ENCODE peak calls at places on chromosomes 4 and X, in nine cellular contexts. D, A, Q, K, N, P, E, W and T are unnamed samples.

GRCh38 chr4:87251104-87251503 is 30.7 kb upstream of the KLHL8 start:
- DNase-seq in N (peak; percentile 60), D (peak; percentile 25), K (peak; percentile 33), Q (no peak), P (no peak), W (no peak), A (no peak), E (no peak), T (no peak)

GRCh38 chr4:109576462-109576861 is 16.4 kb downstream of the MCUB start:
- DNase-seq in W (peak; percentile 43), N (no peak), K (no peak), Q (peak; percentile 72), P (no peak), A (no peak), D (no peak), E (no peak), T (no peak)

GRCh38 chr4:16048639-16049448 is 35.0 kb downstream of the PROM1 start:
- DNase-seq in W (no peak), D (no peak), Q (peak; percentile 27), P (no peak), A (no peak), N (no peak), E (no peak), K (no peak), T (no peak)

GRCh38 chrX:123818243-123818642 is 41.6 kb upstream of the XIAP start:
- DNase-seq in P (peak; percentile 20), Q (peak; percentile 63), N (no peak), E (no peak), A (no peak), D (no peak), W (peak; percentile 48), K (no peak), T (no peak)

GRCh38 chr4:57078685-57079521 is 31.3 kb downstream of the IGFBP7 start:
- DNase-seq in A (peak; percentile 91), D (no peak), E (peak; percentile 81), Q (peak; percentile 91), P (no peak), K (no peak), N (peak; percentile 57), W (peak; percentile 20), T (no peak)

GRCh38 chrX:86014421-86014820 is 32.9 kb downstream of the CHM start:
- DNase-seq in E (no peak), A (no peak), K (peak; percentile 35), D (peak; percentile 23), N (no peak), W (no peak), Q (no peak), P (no peak), T (no peak)

GRCh38 chr4:97589481-97590196 is 553.6 kb downstream of the STPG2 start:
- DNase-seq in E (no peak), Q (no peak), K (no peak), P (no peak), D (no peak), W (no peak), A (no peak), N (no peak), T (no peak)

GRCh38 chr4:40350627-40351227 is 15.6 kb downstream of the CHRNA9 start:
- DNase-seq in K (no peak), N (no peak), P (no peak), E (no peak), Q (no peak), D (no peak), W (no peak), A (no peak), T (no peak)

GRCh38 chr4:37976513-37976912 is 16.3 kb downstream of the PTTG2 start:
- DNase-seq in D (no peak), A (no peak), P (peak; percentile 11), N (no peak), W (no peak), K (no peak), E (no peak), Q (no peak), T (no peak)
- H3K4me3 ChIP-seq in D (peak overlapping the region; percentile 53), A (peak overlapping the region; percentile 30), P (peak overlapping the region; percentile 29), N (no peak overlapping the region), W (no peak overlapping the region), K (no peak overlapping the region), E (peak overlapping the region; percentile 69), Q (peak overlapping the region; percentile 50), T (peak overlapping the region; percentile 67)

GRCh38 chrX:152817082-152817744 is 13.3 kb downstream of the CETN2 start:
- DNase-seq in W (peak; percentile 60), D (peak; percentile 26), P (peak; percentile 50), Q (peak; percentile 11), A (no peak), E (no peak), N (peak; percentile 40), K (peak; percentile 56), T (no peak)
- TF ChIP-seq CTCF in W (peak; percentile 60), D (peak; percentile 22), P (peak; percentile 42), Q (peak; percentile 33), A (peak; percentile 57), E (peak; percentile 35), N (peak; percentile 28), K (no peak), T (peak; percentile 51)

GRCh38 chrX:2484232-2484631 is 16.5 kb downstream of the DHRSX start:
- DNase-seq in P (peak; percentile 62), K (no peak), W (peak; percentile 67), Q (peak; percentile 12), E (peak; percentile 31), D (no peak), N (no peak), A (no peak), T (no peak)
- H3K4me3 ChIP-seq in P (peak overlapping the region; percentile 37), K (no peak overlapping the region), W (peak overlapping the region; percentile 43), Q (no peak overlapping the region), E (no peak overlapping the region), D (no peak overlapping the region), N (no peak overlapping the region), A (no peak overlapping the region), T (peak overlapping the region; percentile 16)

GRCh38 chr4:73019462-73020047 is 50.0 kb downstream of the COX18 start:
- DNase-seq in Q (peak; percentile 22), W (peak; percentile 76), K (peak; percentile 37), P (peak; percentile 63), E (no peak), A (peak; percentile 7), N (no peak), D (no peak), T (no peak)

GRCh38 chr4:73018595-73018994 is 50.9 kb downstream of the COX18 start:
- DNase-seq in A (no peak), W (no peak), N (no peak), E (no peak), P (no peak), K (no peak), D (no peak), Q (no peak), T (no peak)

GRCh38 chr4:73021634-73022033 is 47.9 kb downstream of the COX18 start:
- DNase-seq in P (peak; percentile 23), K (peak; percentile 10), A (no peak), D (no peak), N (no peak), Q (peak; percentile 33), E (no peak), W (peak; percentile 73), T (no peak)
- TF ChIP-seq CTCF in P (no peak), K (no peak), A (peak; percentile 25), D (no peak), N (no peak), Q (peak; percentile 46), E (no peak), W (peak; percentile 47), T (peak; percentile 50)

GRCh38 chr4:2714071-2714770 is 41.9 kb downstream of the TNIP2 start:
- DNase-seq in D (no peak), W (peak; percentile 76), N (peak; percentile 70), P (peak; percentile 53), Q (peak; percentile 17), K (no peak), A (no peak), E (no peak), T (peak; percentile 17)
- H3K4me3 ChIP-seq in D (no peak overlapping the region), W (no peak overlapping the region), N (no peak overlapping the region), P (no peak overlapping the region), Q (no peak overlapping the region), K (no peak overlapping the region), A (no peak overlapping the region), E (no peak overlapping the region), T (no peak overlapping the region)

GRCh38 chrX:112997991-112998390 is 157.4 kb upstream of the AMOT start:
- DNase-seq in N (no peak), P (no peak), E (no peak), A (no peak), Q (no peak), W (no peak), K (no peak), D (no peak), T (no peak)

GRCh38 chrX:113001836-113002235 is 161.2 kb upstream of the AMOT start:
- DNase-seq in E (no peak), Q (no peak), D (no peak), W (no peak), P (no peak), K (no peak), N (no peak), A (no peak), T (no peak)
- TF ChIP-seq CTCF in E (no peak), Q (no peak), D (no peak), W (no peak), P (no peak), K (no peak), N (no peak), A (peak; percentile 18), T (no peak)

GRCh38 chrX:5733483-5733882 is 495.2 kb downstream of the NLGN4X start:
- DNase-seq in K (no peak), W (no peak), D (no peak), N (no peak), Q (no peak), A (no peak), E (no peak), P (no peak), T (no peak)

GRCh38 chrX:5726246-5726645 is 502.4 kb downstream of the NLGN4X start:
- DNase-seq in P (no peak), N (no peak), Q (peak; percentile 9), D (no peak), W (no peak), K (peak; percentile 3), A (no peak), E (no peak), T (peak; percentile 4)

DNA sequence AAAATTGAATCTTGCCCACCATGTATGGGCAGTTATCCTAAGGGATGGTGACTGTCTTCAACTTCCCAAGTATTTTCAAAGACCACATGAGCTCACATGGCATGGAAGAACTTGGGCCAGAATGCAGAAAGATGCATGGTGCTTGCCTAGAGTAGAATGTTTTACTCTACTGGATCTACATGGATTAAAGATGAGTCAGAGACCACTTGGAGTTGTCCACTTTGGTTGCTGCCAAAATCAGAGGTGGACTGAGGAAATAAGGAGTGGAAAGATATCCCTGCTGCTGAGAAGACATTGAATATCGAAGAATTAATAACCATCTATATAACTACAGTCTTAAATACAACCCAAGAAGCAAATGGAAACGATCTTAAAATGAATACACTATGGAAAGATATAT is 498.1 kb downstream of the NLGN4X start:
- DNase-seq in D (no peak), A (no peak), E (no peak), Q (peak; percentile 15), K (no peak), P (no peak), N (no peak), W (no peak), T (no peak)
- H3K4me3 ChIP-seq in D (no peak overlapping the region), A (no peak overlapping the region), E (no peak overlapping the region), Q (no peak overlapping the region), K (no peak overlapping the region), P (no peak overlapping the region), N (no peak overlapping the region), W (no peak overlapping the region), T (no peak overlapping the region)

DNA sequence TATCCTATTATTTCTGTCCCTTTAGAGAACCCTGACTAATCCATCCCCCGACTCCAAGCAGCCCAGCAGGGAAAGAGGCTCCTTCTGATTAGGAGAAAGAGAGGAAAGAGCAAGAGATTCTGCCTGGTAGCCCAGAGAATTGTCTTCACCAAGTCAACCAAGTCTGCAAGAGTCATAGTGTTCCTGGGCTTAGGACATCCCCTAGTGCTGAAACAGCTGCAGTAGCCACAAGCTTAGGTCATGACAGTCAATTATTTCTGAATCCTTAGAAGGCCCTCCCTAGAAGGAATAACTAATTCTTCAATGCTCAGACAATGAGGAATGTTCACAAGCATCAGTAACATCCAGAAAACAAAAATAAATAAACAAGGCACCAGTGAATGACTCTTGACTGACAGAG is 480.3 kb upstream of the GRIA3 start:
- DNase-seq in N (no peak), E (no peak), P (no peak), W (peak; percentile 0), A (no peak), Q (peak; percentile 7), D (no peak), K (no peak), T (no peak)
- TF ChIP-seq CTCF in N (no peak), E (no peak), P (no peak), W (no peak), A (no peak), Q (peak; percentile 5), D (no peak), K (no peak), T (peak; percentile 63)